ENCODE peak calls at places on chromosomes 13 and 19, in five cellular contexts. L, V, B, K and U are unnamed samples.

GRCh38 chr13:112974125-112974524 is 5.1 kb downstream of the MCF2L start:
- DNase-seq in V (no peak), K (no peak), L (no peak), B (no peak), U (no peak)

GRCh38 chr19:14775855-14776254 is 2.5 kb downstream of the ADGRE2 start:
- DNase-seq in V (no peak), B (no peak), L (no peak), K (no peak), U (no peak)

GRCh38 chr19:17727843-17728242 is 8.6 kb downstream of the MAP1S start:
- DNase-seq in K (no peak), L (no peak), V (no peak), B (no peak), U (no peak)

GRCh38 chr13:48580886-48581285 is 48.0 kb upstream of the RCBTB2 start:
- DNase-seq in K (no peak), V (no peak), L (no peak), B (no peak), U (no peak)

GRCh38 chr13:70987043-70987442 is 878.8 kb upstream of the KLHL1 start:
- DNase-seq in K (no peak), B (no peak), V (no peak), L (no peak), U (no peak)

GRCh38 chr19:13083627-13084026 is 19.0 kb downstream of the LYL1 start:
- DNase-seq in L (no peak), K (no peak), B (no peak), V (no peak), U (no peak)

GRCh38 chr13:102878491-102878890 is 32.7 kb downstream of the ERCC5 start:
- DNase-seq in K (no peak), B (no peak), L (peak; percentile 93), V (no peak), U (no peak)

GRCh38 chr13:85675508-85675907 is 123.7 kb downstream of the SLITRK6 start:
- DNase-seq in L (no peak), B (no peak), K (no peak), V (no peak), U (no peak)

GRCh38 chr19:4795400-4795799 is 3.9 kb downstream of the FEM1A start:
- DNase-seq in V (no peak), L (peak; percentile 31), K (no peak), B (no peak), U (no peak)

GRCh38 chr13:65914707-65915106 is 1315.4 kb downstream of the PCDH9 start:
- DNase-seq in V (no peak), L (peak; percentile 58), B (no peak), K (no peak), U (no peak)

GRCh38 chr13:97307882-97308624 is 85.9 kb downstream of the MBNL2 start:
- DNase-seq in V (no peak), B (no peak), K (no peak), L (peak; percentile 90), U (no peak)

GRCh38 chr19:46828484-46828883 is 22.2 kb downstream of the AP2S1 start:
- DNase-seq in L (peak; percentile 39), B (no peak), V (no peak), K (no peak), U (no peak)

GRCh38 chr13:40993119-40993518 is 26.0 kb downstream of the ELF1 start:
- DNase-seq in B (no peak), V (no peak), L (peak; percentile 11), K (no peak), U (no peak)